ENCODE peak calls at places on chromosomes 7 and 10, in five cellular contexts. One of them, this sample, is unnamed.

GRCh38 chr7:92790987-92791386 is 45.4 kb downstream of the CDK6 start:
- DNase-seq in Panc1: no peak
- DNase-seq in GM13977: no peak
- DNase-seq in nephron progenitor cell: no peak
- DNase-seq in dorsolateral prefrontal cortex: peak
- DNase-seq in this sample: no peak

GRCh38 chr7:31758770-31759169 is 71.8 kb downstream of the PPP1R17 start:
- DNase-seq in GM13977: no peak
- DNase-seq in Panc1: no peak
- DNase-seq in dorsolateral prefrontal cortex: no peak
- DNase-seq in nephron progenitor cell: no peak
- DNase-seq in this sample: no peak

GRCh38 chr7:65325793-65326432 is 47.7 kb upstream of the ZNF92 start:
- DNase-seq in GM13977: no peak
- DNase-seq in nephron progenitor cell: no peak
- DNase-seq in Panc1: no peak
- DNase-seq in dorsolateral prefrontal cortex: no peak
- DNase-seq in this sample: no peak

GRCh38 chr7:117324940-117325339 is 2.1 kb upstream of the WNT2 start:
- DNase-seq in GM13977: no peak
- DNase-seq in nephron progenitor cell: no peak
- DNase-seq in Panc1: no peak
- DNase-seq in dorsolateral prefrontal cortex: no peak
- DNase-seq in this sample: no peak

GRCh38 chr10:26840938-26841732 is 19.6 kb downstream of the ABI1 start:
- DNase-seq in Panc1: no peak
- DNase-seq in dorsolateral prefrontal cortex: no peak
- DNase-seq in GM13977: no peak
- DNase-seq in nephron progenitor cell: no peak
- DNase-seq in this sample: no peak

GRCh38 chr10:60114765-60115586 is 208.6 kb upstream of the CCDC6 start:
- DNase-seq in nephron progenitor cell: peak
- DNase-seq in Panc1: no peak
- DNase-seq in dorsolateral prefrontal cortex: no peak
- DNase-seq in GM13977: peak
- DNase-seq in this sample: peak

GRCh38 chr10:75408512-75408881 is 6.9 kb upstream of the ZNF503 start:
- DNase-seq in dorsolateral prefrontal cortex: no peak
- DNase-seq in Panc1: no peak
- DNase-seq in nephron progenitor cell: peak
- DNase-seq in GM13977: peak
- DNase-seq in this sample: no peak

GRCh38 chr7:74203956-74204615 is 5.7 kb upstream of the LAT2 start:
- DNase-seq in GM13977: no peak
- DNase-seq in nephron progenitor cell: no peak
- DNase-seq in Panc1: no peak
- DNase-seq in dorsolateral prefrontal cortex: no peak
- DNase-seq in this sample: no peak

GRCh38 chr7:122885583-122886356 is 490 bp downstream of the CADPS2 start:
- DNase-seq in GM13977: peak
- DNase-seq in Panc1: no peak
- DNase-seq in dorsolateral prefrontal cortex: peak
- DNase-seq in nephron progenitor cell: peak
- DNase-seq in this sample: peak

GRCh38 chr7:129689995-129690581 is 78.6 kb downstream of the NRF1 start:
- DNase-seq in Panc1: no peak
- DNase-seq in nephron progenitor cell: no peak
- DNase-seq in dorsolateral prefrontal cortex: no peak
- DNase-seq in GM13977: no peak
- DNase-seq in this sample: no peak

GRCh38 chr7:100802951-100803350 is 24.4 kb downstream of the EPHB4 start:
- DNase-seq in nephron progenitor cell: no peak
- DNase-seq in dorsolateral prefrontal cortex: no peak
- DNase-seq in GM13977: no peak
- DNase-seq in Panc1: no peak
- DNase-seq in this sample: no peak

GRCh38 chr7:43353902-43354301 is 229.0 kb upstream of the STK17A start:
- DNase-seq in Panc1: no peak
- DNase-seq in dorsolateral prefrontal cortex: no peak
- DNase-seq in GM13977: no peak
- DNase-seq in nephron progenitor cell: no peak
- DNase-seq in this sample: no peak

GRCh38 chr7:1920266-1920681 is 250.2 kb downstream of the ELFN1 start:
- DNase-seq in dorsolateral prefrontal cortex: no peak
- DNase-seq in nephron progenitor cell: no peak
- DNase-seq in Panc1: no peak
- DNase-seq in GM13977: peak
- DNase-seq in this sample: no peak

GRCh38 chr10:16155761-16156322 is 281.0 kb upstream of the PTER start:
- DNase-seq in GM13977: no peak
- DNase-seq in Panc1: no peak
- DNase-seq in dorsolateral prefrontal cortex: no peak
- DNase-seq in nephron progenitor cell: no peak
- DNase-seq in this sample: no peak

GRCh38 chr7:105876964-105877601 is 684 bp upstream of the ATXN7L1 start:
- DNase-seq in nephron progenitor cell: peak
- DNase-seq in dorsolateral prefrontal cortex: no peak
- DNase-seq in Panc1: no peak
- DNase-seq in GM13977: peak
- DNase-seq in this sample: peak

GRCh38 chr10:12353399-12354027 is 4.2 kb downstream of the CAMK1D start:
- DNase-seq in Panc1: no peak
- DNase-seq in GM13977: no peak
- DNase-seq in dorsolateral prefrontal cortex: no peak
- DNase-seq in nephron progenitor cell: no peak
- DNase-seq in this sample: no peak

GRCh38 chr7:5635461-5636445 is 145.7 kb downstream of the RNF216 start:
- DNase-seq in dorsolateral prefrontal cortex: no peak
- DNase-seq in GM13977: no peak
- DNase-seq in Panc1: no peak
- DNase-seq in nephron progenitor cell: no peak
- DNase-seq in this sample: no peak

GRCh38 chr10:75456122-75456521 is 24.7 kb downstream of the LRMDA start:
- DNase-seq in nephron progenitor cell: no peak
- DNase-seq in dorsolateral prefrontal cortex: no peak
- DNase-seq in Panc1: no peak
- DNase-seq in GM13977: no peak
- DNase-seq in this sample: no peak

GRCh38 chr10:14397069-14397468 is 66.3 kb upstream of the FRMD4A start:
- DNase-seq in dorsolateral prefrontal cortex: peak
- DNase-seq in GM13977: no peak
- DNase-seq in Panc1: no peak
- DNase-seq in nephron progenitor cell: no peak
- DNase-seq in this sample: no peak

GRCh38 chr7:43318188-43318587 is 205.7 kb downstream of the HECW1 start:
- DNase-seq in dorsolateral prefrontal cortex: no peak
- DNase-seq in Panc1: no peak
- DNase-seq in nephron progenitor cell: no peak
- DNase-seq in GM13977: no peak
- DNase-seq in this sample: no peak

GRCh38 chr10:58667658-58668310 is 155.1 kb downstream of the BICC1 start:
- DNase-seq in nephron progenitor cell: no peak
- DNase-seq in Panc1: no peak
- DNase-seq in GM13977: no peak
- DNase-seq in dorsolateral prefrontal cortex: no peak
- DNase-seq in this sample: no peak

GRCh38 chr10:110859947-110860376 is 11.8 kb upstream of the PDCD4 start:
- DNase-seq in GM13977: no peak
- DNase-seq in Panc1: no peak
- DNase-seq in nephron progenitor cell: no peak
- DNase-seq in dorsolateral prefrontal cortex: no peak
- DNase-seq in this sample: no peak

GRCh38 chr7:130887182-130888016 is 153.4 kb upstream of the KLF14 start:
- DNase-seq in GM13977: no peak
- DNase-seq in Panc1: peak
- DNase-seq in dorsolateral prefrontal cortex: no peak
- DNase-seq in nephron progenitor cell: no peak
- DNase-seq in this sample: no peak

DNA sequence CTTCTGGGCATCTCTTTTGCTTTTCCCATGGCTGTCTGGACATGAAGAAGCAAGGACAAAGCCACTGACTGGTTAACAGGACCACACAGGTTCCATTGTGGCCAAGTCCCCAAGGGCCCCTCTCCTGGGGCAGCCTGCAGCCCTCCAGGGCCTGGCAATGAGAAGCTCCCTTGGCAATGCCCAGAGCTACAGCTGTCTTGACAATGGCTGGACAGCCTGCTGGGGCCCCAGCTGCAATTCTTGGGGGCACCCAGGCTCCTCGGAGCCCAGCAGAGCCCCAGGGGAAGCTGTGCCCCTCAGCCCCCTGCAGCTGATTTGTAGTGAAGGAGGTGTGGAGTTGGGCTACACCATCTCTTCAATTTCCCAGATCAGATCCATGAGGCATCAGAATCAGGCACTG is 384.9 kb upstream of the PODXL start:
- DNase-seq in nephron progenitor cell: no peak
- DNase-seq in Panc1: no peak
- DNase-seq in dorsolateral prefrontal cortex: no peak
- DNase-seq in GM13977: no peak
- DNase-seq in this sample: no peak
- TF ChIP-seq CTCF in nephron progenitor cell: no peak
- TF ChIP-seq CTCF in Panc1: no peak
- TF ChIP-seq CTCF in dorsolateral prefrontal cortex: no peak
- TF ChIP-seq CTCF in GM13977: no peak
- TF ChIP-seq CTCF in this sample: no peak

GRCh38 chr7:150980663-150981062 is 2.5 kb upstream of the KCNH2 start:
- DNase-seq in nephron progenitor cell: no peak
- DNase-seq in GM13977: no peak
- DNase-seq in dorsolateral prefrontal cortex: no peak
- DNase-seq in Panc1: no peak
- DNase-seq in this sample: no peak
- TF ChIP-seq CTCF in nephron progenitor cell: no peak
- TF ChIP-seq CTCF in GM13977: no peak
- TF ChIP-seq CTCF in dorsolateral prefrontal cortex: no peak
- TF ChIP-seq CTCF in Panc1: no peak
- TF ChIP-seq CTCF in this sample: no peak

DNA sequence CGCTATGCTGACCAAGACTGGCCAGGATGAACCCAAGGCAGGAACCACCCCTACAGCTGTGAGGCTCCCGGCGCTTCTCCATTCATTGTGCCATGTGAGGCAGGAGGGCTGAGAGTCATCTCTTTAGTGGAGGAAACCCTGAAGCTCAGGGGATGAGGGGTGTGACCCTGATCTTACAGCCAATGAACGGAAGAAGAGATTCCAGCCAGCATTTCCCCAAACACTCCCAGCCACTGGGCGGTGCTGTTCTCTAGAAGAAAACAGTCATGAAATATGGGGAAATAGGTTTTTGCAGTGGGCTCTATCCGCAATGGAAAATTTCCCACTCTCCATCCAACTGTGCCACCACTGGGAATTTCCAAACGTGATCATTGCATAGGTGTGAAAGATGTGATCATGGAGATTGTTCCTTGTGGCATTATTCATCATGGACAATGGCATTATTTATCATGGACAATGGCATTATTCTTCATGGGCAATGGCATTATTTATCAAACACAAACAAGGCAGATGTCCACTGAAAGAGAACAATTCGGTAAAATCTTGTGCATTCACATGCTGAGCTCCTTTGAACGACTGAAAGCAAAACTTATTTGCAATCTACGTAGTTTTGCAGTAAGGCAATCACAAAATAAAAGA is 14.0 kb upstream of the SLC18A2 start:
- DNase-seq in nephron progenitor cell: no peak
- DNase-seq in GM13977: peak
- DNase-seq in Panc1: no peak
- DNase-seq in dorsolateral prefrontal cortex: no peak
- DNase-seq in this sample: peak
- TF ChIP-seq CTCF in nephron progenitor cell: peak
- TF ChIP-seq CTCF in GM13977: peak
- TF ChIP-seq CTCF in Panc1: peak
- TF ChIP-seq CTCF in dorsolateral prefrontal cortex: no peak
- TF ChIP-seq CTCF in this sample: peak

GRCh38 chr7:155589001-155589980 is 42.9 kb upstream of the CNPY1 start:
- DNase-seq in dorsolateral prefrontal cortex: no peak
- DNase-seq in GM13977: no peak
- DNase-seq in Panc1: no peak
- DNase-seq in nephron progenitor cell: no peak
- DNase-seq in this sample: no peak

GRCh38 chr7:155590215-155591023 is 44.1 kb upstream of the CNPY1 start:
- DNase-seq in GM13977: no peak
- DNase-seq in dorsolateral prefrontal cortex: peak
- DNase-seq in Panc1: no peak
- DNase-seq in nephron progenitor cell: no peak
- DNase-seq in this sample: no peak

GRCh38 chr7:155586843-155587440 is 40.6 kb upstream of the CNPY1 start:
- DNase-seq in dorsolateral prefrontal cortex: no peak
- DNase-seq in Panc1: no peak
- DNase-seq in GM13977: no peak
- DNase-seq in nephron progenitor cell: no peak
- DNase-seq in this sample: no peak

GRCh38 chr7:155587486-155587885 is 41.1 kb upstream of the CNPY1 start:
- DNase-seq in dorsolateral prefrontal cortex: no peak
- DNase-seq in GM13977: no peak
- DNase-seq in nephron progenitor cell: no peak
- DNase-seq in Panc1: no peak
- DNase-seq in this sample: no peak

DNA sequence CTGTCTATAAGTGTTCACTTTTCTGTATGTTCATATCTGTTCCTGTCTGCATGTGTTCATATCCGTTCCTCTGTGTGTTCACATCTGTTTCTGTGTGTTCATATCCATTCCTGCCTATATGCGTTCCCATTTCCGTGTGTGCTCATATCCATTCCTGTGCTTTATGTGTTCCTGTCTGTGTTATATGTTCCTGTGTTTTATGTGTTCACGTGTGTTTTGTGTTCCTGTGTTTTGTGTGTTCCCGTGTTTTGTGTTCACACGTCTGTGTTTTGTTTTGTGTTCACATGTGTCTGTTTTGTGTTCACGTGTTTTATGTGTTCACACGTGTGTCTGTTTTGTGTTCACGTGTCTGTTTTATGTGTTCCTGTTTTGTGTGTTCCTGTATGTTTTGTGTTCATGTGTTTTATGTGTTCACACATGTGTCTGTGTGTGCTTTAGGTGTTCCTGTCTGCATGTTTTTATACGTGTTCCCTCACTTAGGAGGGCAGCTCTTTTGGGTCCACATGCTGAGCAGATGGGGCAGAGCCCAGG is 42.2 kb upstream of the CNPY1 start:
- DNase-seq in Panc1: no peak
- DNase-seq in GM13977: no peak
- DNase-seq in dorsolateral prefrontal cortex: no peak
- DNase-seq in nephron progenitor cell: no peak
- DNase-seq in this sample: no peak
- TF ChIP-seq CTCF in Panc1: no peak
- TF ChIP-seq CTCF in GM13977: no peak
- TF ChIP-seq CTCF in dorsolateral prefrontal cortex: no peak
- TF ChIP-seq CTCF in nephron progenitor cell: no peak
- TF ChIP-seq CTCF in this sample: no peak

This sample was measured in endothelial cell.